ENCODE peak calls at places on chromosome 13, in four cellular contexts. D, M, Q and C are unnamed samples.

GRCh38 chr13:66506031-66506777 is 723.9 kb downstream of the PCDH9 start:
- DNase-seq in D (no peak), M (no peak), Q (no peak), C (no peak)

GRCh38 chr13:63190742-63191141 is 1775.1 kb upstream of the PCDH20 start:
- DNase-seq in D (no peak), M (no peak), Q (no peak), C (no peak)

GRCh38 chr13:26494591-26494990 is 62.9 kb upstream of the WASF3 start:
- DNase-seq in D (no peak), M (no peak), Q (no peak), C (no peak)

GRCh38 chr13:40508112-40508511 is 158.3 kb downstream of the FOXO1 start:
- DNase-seq in D (no peak), M (no peak), Q (no peak), C (peak)

GRCh38 chr13:28059214-28059613 is 41.2 kb downstream of the FLT3 start:
- DNase-seq in D (no peak), M (peak), Q (no peak), C (no peak)

GRCh38 chr13:106919638-106920037 is 351.7 kb upstream of the ARGLU1 start:
- DNase-seq in D (no peak), M (peak), Q (peak), C (no peak)

GRCh38 chr13:104408733-104409132 is 1342.5 kb upstream of the SLC10A2 start:
- DNase-seq in D (no peak), M (no peak), Q (no peak), C (no peak)

GRCh38 chr13:20505405-20506366 is 20.0 kb downstream of the CRYL1 start:
- DNase-seq in D (no peak), M (no peak), Q (no peak), C (no peak)

GRCh38 chr13:102700088-102701031 is 5.5 kb upstream of the METTL21C start:
- DNase-seq in D (no peak), M (no peak), Q (peak), C (no peak)

GRCh38 chr13:86765462-86765861 is 905.7 kb upstream of the SLITRK5 start:
- DNase-seq in D (no peak), M (no peak), Q (no peak), C (no peak)

GRCh38 chr13:42001580-42001979 is 40.7 kb upstream of the VWA8 start:
- DNase-seq in D (peak), M (no peak), Q (no peak), C (peak)

GRCh38 chr13:24540236-24541126 is 27.9 kb upstream of the PARP4 start:
- DNase-seq in D (no peak), M (peak), Q (no peak), C (no peak)

GRCh38 chr13:81929988-81930387 is 1589.1 kb upstream of the SPRY2 start:
- DNase-seq in D (no peak), M (no peak), Q (no peak), C (no peak)

GRCh38 chr13:60655268-60655667 is 258.2 kb downstream of the TDRD3 start:
- DNase-seq in D (no peak), M (no peak), Q (no peak), C (no peak)

DNA sequence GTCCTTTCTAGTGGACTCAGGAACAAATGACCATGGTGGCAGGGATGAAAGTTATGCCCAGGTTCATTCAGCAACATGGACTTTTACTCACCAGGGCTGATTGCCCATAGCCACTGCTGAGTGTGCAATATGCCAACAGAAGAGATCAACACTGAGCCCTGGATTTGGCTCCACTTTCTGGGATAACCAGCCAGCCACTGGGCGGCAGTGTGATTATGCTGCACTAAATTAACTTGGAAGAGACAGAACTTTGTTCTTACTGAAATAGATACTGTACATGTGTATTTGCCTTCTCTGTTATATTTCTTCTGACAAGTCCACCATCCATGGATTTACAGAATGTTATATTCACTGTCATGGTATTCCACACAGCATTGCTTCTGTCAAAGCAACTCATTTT is 257.4 kb downstream of the TDRD3 start:
- DNase-seq in D (no peak), M (peak), Q (no peak), C (no peak)
- TF ChIP-seq CTCF in D (no peak), M (no peak), Q (no peak), C (peak)

DNA sequence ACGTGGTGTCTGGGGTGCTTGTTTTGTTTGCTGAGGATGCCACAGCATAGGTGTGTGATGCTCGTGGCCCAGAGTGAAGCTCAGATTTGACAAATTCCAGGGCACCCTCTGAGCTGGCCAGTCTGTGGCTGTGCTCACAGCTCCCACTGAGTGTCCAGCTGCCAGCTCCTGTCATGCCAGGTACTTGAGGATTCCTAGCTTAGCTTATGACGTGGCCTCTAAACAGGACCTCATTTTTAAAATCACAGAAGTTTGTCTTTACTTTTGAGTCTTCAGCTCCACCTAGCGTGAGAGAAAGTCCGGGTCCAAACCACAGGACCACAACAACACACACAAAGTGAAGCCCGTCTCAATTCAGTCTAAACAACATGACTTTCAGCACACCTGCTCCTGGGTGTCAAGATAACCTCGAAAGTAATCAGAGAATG is 117.3 kb downstream of the RAB20 start:
- DNase-seq in D (no peak), M (no peak), Q (no peak), C (no peak)
- TF ChIP-seq CTCF in D (no peak), M (no peak), Q (no peak), C (peak)

GRCh38 chr13:51818276-51818675 is 14.3 kb upstream of the DHRS12 start:
- DNase-seq in D (no peak), M (no peak), Q (no peak), C (no peak)
- TF ChIP-seq CTCF in D (no peak), M (no peak), Q (no peak), C (no peak)

GRCh38 chr13:73722120-73722519 is 412.1 kb downstream of the KLF12 start:
- DNase-seq in D (no peak), M (no peak), Q (no peak), C (no peak)
- TF ChIP-seq CTCF in D (peak), M (no peak), Q (no peak), C (peak)

DNA sequence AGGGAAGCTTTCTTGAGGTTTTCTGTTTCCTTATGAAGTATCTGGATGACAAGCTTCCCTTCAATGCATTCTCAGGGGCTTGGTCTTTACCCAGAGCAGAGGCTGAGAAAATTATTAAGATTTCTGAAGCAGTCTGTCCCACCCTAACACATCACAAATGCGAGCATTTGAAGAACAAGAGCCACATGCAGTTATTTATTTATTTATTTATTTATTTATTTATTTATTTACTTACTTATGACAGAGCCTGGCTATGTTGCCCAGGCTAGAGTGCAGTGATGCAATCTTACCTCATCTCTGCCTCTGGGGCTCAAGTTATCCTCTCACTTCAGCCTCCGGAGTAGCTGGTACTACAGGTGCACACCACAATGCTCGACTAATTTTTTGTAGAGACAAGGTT is 38.4 kb downstream of the SPRYD7 start:
- DNase-seq in D (no peak), M (no peak), Q (no peak), C (no peak)
- TF ChIP-seq CTCF in D (no peak), M (no peak), Q (no peak), C (no peak)

GRCh38 chr13:34161829-34162544 is 344.0 kb downstream of the RFC3 start:
- DNase-seq in D (peak), M (no peak), Q (no peak), C (peak)
- TF ChIP-seq CTCF in D (no peak), M (no peak), Q (no peak), C (no peak)